ENCODE peak calls at places on chromosomes 13 and 19, in four cellular contexts. X, N, S and I are unnamed samples.

GRCh38 chr13:43934273-43934672 is 54.6 kb downstream of the LACC1 start:
- DNase-seq in X (peak), N (no peak), S (no peak), I (no peak)

GRCh38 chr13:49240017-49240416 is 7.7 kb upstream of the CDADC1 start:
- DNase-seq in X (peak), N (no peak), S (peak), I (no peak)

GRCh38 chr13:51647067-51647466 is 62.8 kb downstream of the WDFY2 start:
- DNase-seq in X (no peak), N (no peak), S (no peak), I (no peak)

GRCh38 chr19:33266971-33267484 is 35.3 kb downstream of the CEBPA start:
- DNase-seq in X (no peak), N (peak), S (no peak), I (no peak)

GRCh38 chr19:52398091-52398461 is 427 bp downstream of the ZNF528 start:
- DNase-seq in X (no peak), N (no peak), S (no peak), I (no peak)

GRCh38 chr19:12777217-12778019 is 2.1 kb upstream of the HOOK2 start:
- DNase-seq in X (no peak), N (peak), S (peak), I (peak)

GRCh38 chr19:4844348-4845179 is 13.1 kb upstream of the TICAM1 start:
- DNase-seq in X (no peak), N (peak), S (no peak), I (peak)

GRCh38 chr19:44856438-44857083 is 10.5 kb downstream of the NECTIN2 start:
- DNase-seq in X (peak), N (no peak), S (no peak), I (no peak)

GRCh38 chr19:32231691-32232090 is 113.7 kb upstream of the ZNF507 start:
- DNase-seq in X (no peak), N (no peak), S (no peak), I (no peak)

GRCh38 chr13:26558074-26558805 is 757 bp downstream of the WASF3 start:
- DNase-seq in X (peak), N (no peak), S (no peak), I (peak)

GRCh38 chr13:53032849-53033248 is 4.2 kb downstream of the OLFM4 start:
- DNase-seq in X (no peak), N (no peak), S (no peak), I (no peak)

GRCh38 chr19:16920816-16921529 is 32.2 kb downstream of the F2RL3 start:
- DNase-seq in X (peak), N (no peak), S (no peak), I (no peak)